ENCODE peak calls at places on chromosomes 3 and 15, in four cellular contexts. One of them, this sample, is unnamed.
A peak's percentile ranks its signal among the peaks of the same experiment; 100 is the strongest.

GRCh38 chr3:13282528-13282985 is 137.6 kb downstream of the NUP210 start:
- DNase-seq in A549: peak; percentile 31
- DNase-seq in GM12878: no peak
- DNase-seq in HepG2: no peak
- DNase-seq in this sample: no peak

GRCh38 chr3:127091376-127091775 is 101.6 kb upstream of the PRR23E start:
- DNase-seq in HepG2: no peak
- DNase-seq in A549: no peak
- DNase-seq in GM12878: no peak
- DNase-seq in this sample: no peak

GRCh38 chr3:193805448-193805847 is 212.4 kb downstream of the OPA1 start:
- DNase-seq in HepG2: peak; percentile 63
- DNase-seq in GM12878: no peak
- DNase-seq in A549: peak; percentile 92
- DNase-seq in this sample: peak; percentile 68

GRCh38 chr15:85142324-85142723 is 160.7 kb downstream of the PDE8A start:
- DNase-seq in HepG2: no peak
- DNase-seq in GM12878: no peak
- DNase-seq in A549: peak; percentile 35
- DNase-seq in this sample: peak; percentile 91

GRCh38 chr15:81948142-81948709 is 97.6 kb downstream of the MEX3B start:
- DNase-seq in GM12878: no peak
- DNase-seq in HepG2: no peak
- DNase-seq in A549: no peak
- DNase-seq in this sample: no peak

GRCh38 chr3:61805510-61806080 is 244.2 kb downstream of the PTPRG start:
- DNase-seq in A549: no peak
- DNase-seq in GM12878: no peak
- DNase-seq in HepG2: no peak
- DNase-seq in this sample: no peak

GRCh38 chr3:116280130-116280740 is 165.1 kb downstream of the LSAMP start:
- DNase-seq in A549: no peak
- DNase-seq in GM12878: no peak
- DNase-seq in HepG2: no peak
- DNase-seq in this sample: no peak

GRCh38 chr15:68303560-68304436 is 26.3 kb downstream of the FEM1B start:
- DNase-seq in A549: peak; percentile 43
- DNase-seq in HepG2: no peak
- DNase-seq in GM12878: no peak
- DNase-seq in this sample: no peak

GRCh38 chr3:142664819-142665218 is 59.0 kb upstream of the TRPC1 start:
- DNase-seq in HepG2: peak; percentile 21
- DNase-seq in A549: no peak
- DNase-seq in GM12878: no peak
- DNase-seq in this sample: no peak

GRCh38 chr15:86879250-86880229 is 799.9 kb downstream of the AGBL1 start:
- DNase-seq in GM12878: no peak
- DNase-seq in HepG2: no peak
- DNase-seq in A549: no peak
- DNase-seq in this sample: no peak

GRCh38 chr3:122102191-122102935 is 47.2 kb downstream of the CD86 start:
- DNase-seq in GM12878: peak; percentile 95
- DNase-seq in HepG2: no peak
- DNase-seq in A549: no peak
- DNase-seq in this sample: no peak

GRCh38 chr3:122103821-122104514 is 48.8 kb downstream of the CD86 start:
- DNase-seq in HepG2: no peak
- DNase-seq in A549: no peak
- DNase-seq in GM12878: no peak
- DNase-seq in this sample: no peak

GRCh38 chr3:122099255-122099654 is 44.1 kb downstream of the CD86 start:
- DNase-seq in GM12878: no peak
- DNase-seq in A549: no peak
- DNase-seq in HepG2: no peak
- DNase-seq in this sample: no peak

GRCh38 chr3:122101646-122102045 is 46.5 kb downstream of the CD86 start:
- DNase-seq in HepG2: peak; percentile 56
- DNase-seq in GM12878: peak; percentile 92
- DNase-seq in A549: peak; percentile 59
- DNase-seq in this sample: peak; percentile 45

DNA sequence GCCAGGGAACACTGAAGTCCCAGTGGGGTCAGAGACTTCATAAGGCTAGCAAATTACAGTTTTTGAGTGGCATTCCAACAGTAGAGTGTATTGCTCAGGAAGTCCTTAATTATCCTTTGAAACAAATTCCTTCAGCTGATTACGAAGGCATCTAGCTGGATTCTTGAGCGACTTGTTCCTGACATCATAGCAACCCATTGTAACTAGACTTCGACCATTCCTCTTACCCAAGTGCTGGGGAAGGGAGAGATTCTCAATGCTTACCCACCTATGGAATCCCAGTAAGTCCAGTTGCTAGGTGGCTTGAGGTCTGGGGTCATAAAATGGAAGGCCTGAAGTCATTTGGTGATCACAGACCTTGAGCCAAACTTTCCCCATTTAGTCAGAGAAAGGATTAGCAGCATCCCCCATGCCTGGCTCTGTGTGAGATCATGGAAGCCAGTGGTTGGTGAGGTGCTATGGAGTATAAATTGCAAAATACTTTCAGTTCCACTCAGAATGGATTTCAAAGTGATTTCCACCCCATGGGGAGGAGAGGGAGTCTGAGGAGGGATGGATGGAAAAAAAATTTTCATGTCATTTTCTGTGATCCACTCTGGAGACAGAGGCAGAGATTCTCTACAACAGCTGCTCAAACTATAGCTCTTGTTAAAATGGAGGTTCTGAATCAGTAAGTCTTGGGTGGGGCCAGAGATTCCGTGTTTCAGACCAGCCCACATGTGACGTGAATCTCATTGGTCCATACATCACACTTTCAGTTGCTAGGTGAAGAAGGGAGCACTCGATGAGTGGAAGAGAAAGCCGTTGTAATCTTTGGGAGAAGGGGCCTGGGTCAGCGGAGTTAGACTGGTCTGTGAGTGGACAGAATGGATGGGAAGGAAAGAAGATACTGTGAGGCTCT is 45.7 kb downstream of the CD86 start:
- DNase-seq in GM12878: no peak
- DNase-seq in A549: peak; percentile 30
- DNase-seq in HepG2: no peak
- DNase-seq in this sample: no peak
- H3K27ac ChIP-seq in GM12878: peak overlapping the region; percentile 70
- H3K27ac ChIP-seq in A549: no peak overlapping the region
- H3K27ac ChIP-seq in HepG2: no peak overlapping the region
- H3K27ac ChIP-seq in this sample: no peak overlapping the region

GRCh38 chr3:49826016-49826415 is 12.3 kb upstream of the UBA7 start:
- DNase-seq in HepG2: no peak
- DNase-seq in GM12878: no peak
- DNase-seq in A549: no peak
- DNase-seq in this sample: no peak
- TF ChIP-seq MYC in HepG2: no peak
- TF ChIP-seq MYC in GM12878: no peak
- TF ChIP-seq MYC in A549: no peak
- TF ChIP-seq MYC in this sample: no peak

DNA sequence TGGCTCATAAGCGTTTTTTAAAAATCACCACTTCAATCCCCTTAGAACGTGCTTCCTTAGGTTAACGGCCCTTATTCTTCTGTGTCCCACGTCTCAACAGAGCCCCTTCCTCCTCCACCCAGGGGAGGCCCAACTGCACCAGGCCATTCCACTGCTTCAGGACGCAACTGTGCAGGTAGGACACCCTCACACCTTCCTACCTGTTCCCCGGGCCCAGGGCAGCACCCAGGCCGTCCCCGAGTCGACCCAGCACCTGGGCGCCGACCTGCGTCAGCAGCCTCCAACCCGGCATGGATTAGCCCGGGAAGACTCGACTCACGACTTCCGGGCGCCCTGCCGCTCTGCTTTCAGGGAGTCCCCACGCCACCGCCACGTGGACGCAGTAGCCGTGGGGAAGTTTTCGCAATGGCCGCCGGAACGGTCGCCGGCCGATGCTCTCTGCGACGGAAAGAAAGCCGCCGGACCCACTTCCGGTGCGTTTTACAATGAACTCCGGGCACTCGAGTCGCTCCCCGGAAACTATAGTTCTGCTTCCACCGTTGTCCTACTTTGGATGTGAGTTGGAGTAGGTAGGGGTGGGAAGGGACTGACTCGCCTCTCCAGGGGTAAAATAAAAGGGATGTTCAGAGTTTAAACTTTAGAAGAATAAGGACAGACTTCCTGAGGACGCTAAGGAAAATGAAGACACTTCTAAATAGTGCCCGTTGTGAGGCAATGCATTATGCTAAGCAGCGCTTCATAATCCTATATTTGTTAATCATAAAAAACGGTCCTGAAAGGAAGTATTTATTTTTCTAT is at the start of gene MRPL3:
- DNase-seq in HepG2: peak; percentile 83
- DNase-seq in GM12878: peak; percentile 44
- DNase-seq in A549: peak; percentile 87
- DNase-seq in this sample: peak; percentile 67
- TF ChIP-seq POLR2A in HepG2: peak; percentile 70
- TF ChIP-seq POLR2A in GM12878: peak; percentile 94
- TF ChIP-seq POLR2A in A549: peak; percentile 53
- TF ChIP-seq POLR2A in this sample: peak; percentile 56

DNA sequence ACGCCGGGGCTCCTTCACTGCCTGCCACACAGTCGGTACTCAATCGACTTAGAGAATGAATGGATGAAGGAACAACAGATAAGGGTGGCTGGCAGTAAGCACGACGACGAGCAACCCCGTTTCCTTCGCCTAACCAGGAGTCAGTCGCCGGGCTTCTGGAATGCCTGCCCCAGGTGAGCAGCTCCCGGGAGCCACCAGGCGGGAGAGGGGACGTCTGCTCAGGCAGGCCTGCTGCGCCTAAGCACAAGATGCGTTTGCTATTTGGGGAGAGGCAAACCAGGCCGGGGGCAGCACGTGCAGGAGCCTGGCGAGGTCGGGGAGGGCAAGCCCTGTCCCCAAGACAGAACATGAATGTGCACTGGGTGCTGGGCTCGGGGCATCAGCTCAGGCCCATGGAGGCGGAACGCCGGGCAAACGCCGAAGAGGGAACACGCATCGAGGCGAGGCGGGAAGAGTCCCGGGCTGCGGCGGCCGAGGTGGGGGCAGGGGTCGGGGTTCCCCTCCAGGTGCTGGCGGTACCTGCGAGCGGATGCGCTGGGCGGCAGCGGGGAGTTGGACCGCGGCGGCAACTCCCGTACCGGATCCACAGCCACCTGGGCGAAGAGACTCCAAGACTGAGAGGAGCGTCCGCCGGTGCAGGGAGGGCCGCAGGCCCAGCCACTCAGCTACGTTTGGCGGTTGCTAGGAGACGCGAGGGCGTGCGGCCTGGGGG is at the start of gene CFAP92:
- DNase-seq in A549: peak; percentile 54
- DNase-seq in GM12878: no peak
- DNase-seq in HepG2: no peak
- DNase-seq in this sample: no peak
- H3K27ac ChIP-seq in A549: peak within 1 kb of the TSS; percentile 37
- H3K27ac ChIP-seq in GM12878: no peak within 1 kb of the TSS
- H3K27ac ChIP-seq in HepG2: no peak within 1 kb of the TSS
- H3K27ac ChIP-seq in this sample: no peak within 1 kb of the TSS

DNA sequence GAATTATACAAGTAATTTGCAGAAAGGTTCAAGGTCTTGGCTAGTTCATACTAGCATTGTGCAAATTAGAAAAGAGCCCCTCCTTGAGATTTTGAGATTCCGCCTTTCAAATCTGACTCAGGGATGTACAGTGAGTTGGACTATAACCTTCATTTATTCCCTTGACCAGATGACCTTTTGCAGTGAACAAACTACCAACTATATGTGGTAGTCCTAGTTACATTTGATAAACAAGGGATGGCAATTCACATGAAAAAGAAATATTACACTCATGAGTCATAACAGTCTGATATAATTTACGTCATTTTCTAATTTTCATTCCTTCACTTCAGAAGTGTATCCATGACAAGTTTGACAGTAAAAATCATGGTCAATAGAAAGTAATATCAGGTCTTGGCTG is 860.4 kb downstream of the ROBO1 start:
- DNase-seq in HepG2: peak; percentile 55
- DNase-seq in GM12878: no peak
- DNase-seq in A549: no peak
- DNase-seq in this sample: no peak
- TF ChIP-seq MYC in HepG2: no peak
- TF ChIP-seq MYC in GM12878: no peak
- TF ChIP-seq MYC in A549: no peak
- TF ChIP-seq MYC in this sample: no peak